ENCODE peak calls at places on chromosome 1, in ten cellular contexts. T is NCI-H1417; K is GM04504; E is SJSA1; W is G401; X is ovary; Y is GM12865; R is activated CD4-positive, alpha-beta T cell treated with anti-CD3 and anti-CD28 coated beads for 1 hour; A is amygdala; N is A549. Q is an unnamed sample.
A peak's percentile ranks its signal among the peaks of the same experiment; 100 is the strongest.

GRCh38 chr1:99170516-99170915 is 93.8 kb upstream of the PLPPR4 start:
- DNase-seq in T (no peak), K (peak; percentile 5), E (peak; percentile 21), W (no peak), X (no peak), Y (no peak), R (no peak), A (no peak), N (peak; percentile 29), Q (no peak)

GRCh38 chr1:176847052-176847451 is 317.5 kb downstream of the ASTN1 start:
- DNase-seq in T (no peak), K (no peak), E (no peak), W (no peak), X (no peak), Y (no peak), R (no peak), A (no peak), N (no peak), Q (no peak)

GRCh38 chr1:183914283-183914682 is 109.4 kb downstream of the RGL1 start:
- DNase-seq in T (no peak), K (peak; percentile 24), E (no peak), W (no peak), X (no peak), Y (no peak), R (no peak), A (no peak), N (no peak), Q (no peak)

GRCh38 chr1:154626456-154627246 is 18.7 kb upstream of the ADAR start:
- DNase-seq in T (peak; percentile 48), K (peak; percentile 23), E (no peak), W (no peak), X (no peak), Y (no peak), R (no peak), A (no peak), N (no peak), Q (no peak)

GRCh38 chr1:199857103-199857502 is 170.4 kb upstream of the NR5A2 start:
- DNase-seq in T (no peak), K (no peak), E (no peak), W (no peak), X (no peak), Y (no peak), R (no peak), A (no peak), N (no peak), Q (no peak)

GRCh38 chr1:177706977-177707376 is 262.9 kb downstream of the SEC16B start:
- DNase-seq in T (no peak), K (no peak), E (no peak), W (no peak), X (no peak), Y (no peak), R (no peak), A (no peak), N (no peak), Q (no peak)

GRCh38 chr1:238681451-238681850 is 704.9 kb upstream of the CHRM3 start:
- DNase-seq in T (no peak), K (no peak), E (no peak), W (no peak), X (no peak), Y (no peak), R (no peak), A (no peak), N (no peak), Q (no peak)

GRCh38 chr1:171252482-171252881 is 4.2 kb downstream of the FMO1 start:
- DNase-seq in T (peak; percentile 24), K (no peak), E (no peak), W (no peak), X (no peak), Y (peak; percentile 84), R (no peak), A (no peak), N (no peak), Q (no peak)

GRCh38 chr1:163821679-163822078 is 499.9 kb downstream of the NUF2 start:
- DNase-seq in T (no peak), K (no peak), E (no peak), W (no peak), X (no peak), Y (no peak), R (no peak), A (no peak), N (no peak), Q (no peak)